ENCODE peak calls at places on chromosomes 3 and 15, in ten cellular contexts. Z, E, X, C, S, A, L, W, G and N are unnamed samples.

GRCh38 chr3:102741105-102741504 is 306.3 kb downstream of the ZPLD1 start:
- DNase-seq in Z (no peak), E (no peak), X (no peak), C (no peak), S (peak), A (peak), L (no peak), W (no peak), G (no peak), N (no peak)

GRCh38 chr15:98548172-98548971 is 100.0 kb upstream of the IGF1R start:
- DNase-seq in Z (peak), E (peak), X (peak), C (no peak), S (peak), A (peak), L (peak), W (peak), G (peak), N (peak)

GRCh38 chr15:76976572-76977270 is 18.2 kb upstream of the PSTPIP1 start:
- DNase-seq in Z (no peak), E (no peak), X (no peak), C (no peak), S (no peak), A (no peak), L (no peak), W (no peak), G (no peak), N (no peak)

GRCh38 chr3:128439226-128439625 is 27.5 kb downstream of the DNAJB8 start:
- DNase-seq in Z (peak), E (no peak), X (no peak), C (no peak), S (no peak), A (no peak), L (no peak), W (no peak), G (no peak), N (no peak)

GRCh38 chr3:4060064-4060463 is 243.1 kb upstream of the SETMAR start:
- DNase-seq in Z (no peak), E (no peak), X (no peak), C (no peak), S (no peak), A (no peak), L (no peak), W (no peak), G (no peak), N (no peak)

GRCh38 chr3:31246293-31247062 is 286.2 kb upstream of the STT3B start:
- DNase-seq in Z (no peak), E (no peak), X (no peak), C (no peak), S (no peak), A (no peak), L (no peak), W (no peak), G (no peak), N (no peak)

GRCh38 chr3:171377859-171378258 is 82.3 kb downstream of the TNIK start:
- DNase-seq in Z (no peak), E (no peak), X (no peak), C (no peak), S (no peak), A (no peak), L (no peak), W (no peak), G (no peak), N (no peak)

GRCh38 chr15:89052474-89052873 is 35.8 kb upstream of the ABHD2 start:
- DNase-seq in Z (no peak), E (no peak), X (no peak), C (no peak), S (no peak), A (no peak), L (no peak), W (no peak), G (no peak), N (no peak)

GRCh38 chr3:116453676-116454346 is 8.5 kb upstream of the LSAMP start:
- DNase-seq in Z (no peak), E (no peak), X (no peak), C (no peak), S (no peak), A (no peak), L (no peak), W (no peak), G (no peak), N (no peak)

GRCh38 chr15:63348392-63348791 is 33.3 kb downstream of the CA12 start:
- DNase-seq in Z (peak), E (no peak), X (peak), C (peak), S (no peak), A (peak), L (no peak), W (no peak), G (no peak), N (no peak)